ENCODE peak calls at places on chromosome 7, in six cellular contexts. T is dorsolateral prefrontal cortex, X is tibial artery, M is fibroblast of villous mesenchyme, O is HCEC 1CT, C is AG09319. N is an unnamed sample.

GRCh38 chr7:43694399-43694748 is 34.9 kb downstream of the COA1 start:
- DNase-seq in X (no peak), C (peak), M (peak), T (no peak), O (peak), N (no peak)

GRCh38 chr7:72213769-72214168 is 198.4 kb downstream of the CALN1 start:
- DNase-seq in T (no peak), X (no peak), C (no peak), M (no peak), O (no peak), N (no peak)

GRCh38 chr7:74084722-74085578 is 1.3 kb downstream of the LIMK1 start:
- DNase-seq in T (no peak), O (no peak), C (no peak), M (no peak), X (no peak), N (no peak)

GRCh38 chr7:47764746-47765145 is 182.8 kb upstream of the TNS3 start:
- DNase-seq in M (no peak), C (no peak), T (no peak), O (no peak), X (no peak), N (no peak)

GRCh38 chr7:105723582-105723981 is 142.3 kb upstream of the EFCAB10 start:
- DNase-seq in X (no peak), T (peak), O (no peak), M (peak), C (no peak), N (peak)

GRCh38 chr7:76225379-76225778 is 23.7 kb downstream of the SRRM3 start:
- DNase-seq in C (no peak), T (no peak), O (peak), X (no peak), M (peak), N (peak)

GRCh38 chr7:151315038-151315655 is 26.5 kb upstream of the NUB1 start:
- DNase-seq in M (peak), O (peak), C (peak), X (peak), T (peak), N (peak)

GRCh38 chr7:135328526-135328925 is 94.9 kb downstream of the STRA8 start:
- DNase-seq in X (no peak), O (no peak), C (no peak), M (no peak), T (no peak), N (no peak)

GRCh38 chr7:92790987-92791386 is 45.4 kb downstream of the CDK6 start:
- DNase-seq in T (no peak), O (peak), C (no peak), M (no peak), X (peak), N (no peak)